ENCODE peak calls at places on chromosome 1, in five cellular contexts. One of them, this sample, is unnamed.

GRCh38 chr1:92927870-92928269 is 33.4 kb downstream of the DIPK1A start:
- DNase-seq in RWPE2: no peak
- DNase-seq in IMR-90: no peak
- DNase-seq in colonic mucosa: no peak
- DNase-seq in lower lobe of right lung: no peak
- DNase-seq in this sample: no peak

GRCh38 chr1:168488153-168488552 is 55.6 kb downstream of the XCL2 start:
- DNase-seq in IMR-90: peak; percentile 25
- DNase-seq in colonic mucosa: no peak
- DNase-seq in lower lobe of right lung: no peak
- DNase-seq in RWPE2: no peak
- DNase-seq in this sample: peak; percentile 71

GRCh38 chr1:242004751-242005495 is 6.0 kb upstream of the MAP1LC3C start:
- DNase-seq in lower lobe of right lung: no peak
- DNase-seq in colonic mucosa: no peak
- DNase-seq in IMR-90: no peak
- DNase-seq in RWPE2: no peak
- DNase-seq in this sample: no peak

GRCh38 chr1:40824591-40825429 is 37.4 kb downstream of the CITED4 start:
- DNase-seq in colonic mucosa: no peak
- DNase-seq in IMR-90: peak; percentile 82
- DNase-seq in lower lobe of right lung: no peak
- DNase-seq in RWPE2: no peak
- DNase-seq in this sample: no peak

GRCh38 chr1:20980051-20980450 is 192.9 kb upstream of the HP1BP3 start:
- DNase-seq in RWPE2: no peak
- DNase-seq in IMR-90: peak; percentile 72
- DNase-seq in lower lobe of right lung: no peak
- DNase-seq in colonic mucosa: no peak
- DNase-seq in this sample: no peak

GRCh38 chr1:117093870-117094621 is 27.5 kb downstream of the TRIM45 start:
- DNase-seq in RWPE2: no peak
- DNase-seq in lower lobe of right lung: no peak
- DNase-seq in colonic mucosa: no peak
- DNase-seq in IMR-90: peak; percentile 75
- DNase-seq in this sample: no peak

GRCh38 chr1:244735854-244736561 is 83.1 kb downstream of the DESI2 start:
- DNase-seq in colonic mucosa: no peak
- DNase-seq in lower lobe of right lung: no peak
- DNase-seq in RWPE2: no peak
- DNase-seq in IMR-90: no peak
- DNase-seq in this sample: no peak

GRCh38 chr1:89523597-89524368 is 846 bp upstream of the LRRC8B start:
- DNase-seq in colonic mucosa: peak; percentile 49
- DNase-seq in RWPE2: no peak
- DNase-seq in IMR-90: peak; percentile 10
- DNase-seq in lower lobe of right lung: peak; percentile 72
- DNase-seq in this sample: peak; percentile 63

GRCh38 chr1:40372658-40373322 is 737 bp upstream of the SMAP2 start:
- DNase-seq in colonic mucosa: no peak
- DNase-seq in IMR-90: no peak
- DNase-seq in lower lobe of right lung: no peak
- DNase-seq in RWPE2: no peak
- DNase-seq in this sample: peak; percentile 32

GRCh38 chr1:204812842-204813241 is 57.8 kb upstream of the NFASC start:
- DNase-seq in colonic mucosa: no peak
- DNase-seq in RWPE2: no peak
- DNase-seq in lower lobe of right lung: no peak
- DNase-seq in IMR-90: no peak
- DNase-seq in this sample: no peak

DNA sequence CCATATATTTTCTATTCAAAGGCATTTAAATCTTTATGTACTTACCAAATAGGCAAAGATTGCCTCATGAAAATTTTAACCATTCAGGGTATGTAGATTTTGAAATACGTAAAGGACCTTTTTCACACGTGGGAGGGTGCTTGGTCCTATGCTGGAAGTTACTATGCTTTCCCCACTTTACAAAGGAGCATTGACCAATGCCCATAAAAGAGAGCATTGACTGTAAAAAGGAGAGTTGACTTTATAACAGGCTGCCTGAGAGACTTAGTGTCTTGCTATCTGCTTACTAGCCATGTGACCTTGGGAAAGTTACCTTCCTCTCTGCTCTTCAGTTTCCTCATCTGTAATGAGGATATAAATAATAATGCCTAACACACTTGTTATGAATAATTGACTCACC is 346.5 kb downstream of the USH2A start:
- DNase-seq in IMR-90: no peak
- DNase-seq in colonic mucosa: no peak
- DNase-seq in lower lobe of right lung: no peak
- DNase-seq in RWPE2: no peak
- DNase-seq in this sample: no peak
- H3K27ac ChIP-seq in IMR-90: no peak overlapping the region
- H3K27ac ChIP-seq in colonic mucosa: no peak overlapping the region
- H3K27ac ChIP-seq in lower lobe of right lung: no peak overlapping the region
- H3K27ac ChIP-seq in RWPE2: no peak overlapping the region
- H3K27ac ChIP-seq in this sample: no peak overlapping the region

DNA sequence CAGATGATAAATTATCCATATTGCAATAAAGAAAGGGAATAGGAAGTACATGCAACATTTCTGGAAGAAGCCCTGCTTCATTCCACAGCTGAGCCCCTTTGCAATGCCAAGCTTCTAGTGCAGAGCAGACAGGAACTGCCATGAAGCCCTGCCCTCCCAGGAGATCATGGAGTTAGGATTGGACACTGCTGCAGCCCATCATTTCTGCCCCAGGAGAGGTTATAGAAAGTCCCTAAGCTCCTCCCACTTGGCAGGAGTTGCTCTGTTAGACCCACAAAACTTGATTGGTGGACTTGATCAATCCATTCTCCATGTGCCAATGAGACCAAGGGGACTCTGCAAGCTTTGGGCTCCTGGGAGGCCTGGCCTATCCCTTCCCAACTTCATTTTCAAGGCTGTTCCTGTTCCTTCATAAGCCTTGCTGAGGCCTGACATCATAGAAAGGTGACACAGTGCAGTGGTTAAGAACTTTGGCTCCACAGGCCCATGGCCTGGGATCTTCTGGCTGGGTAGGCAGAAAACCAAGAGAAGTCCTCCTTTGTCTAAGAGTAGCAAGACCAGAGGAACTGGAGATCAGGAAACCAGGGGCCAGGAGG is 1.3 kb upstream of the LAPTM5 start:
- DNase-seq in RWPE2: no peak
- DNase-seq in lower lobe of right lung: no peak
- DNase-seq in colonic mucosa: no peak
- DNase-seq in IMR-90: no peak
- DNase-seq in this sample: no peak
- H3K4me3 ChIP-seq in RWPE2: no peak overlapping the region
- H3K4me3 ChIP-seq in lower lobe of right lung: no peak overlapping the region
- H3K4me3 ChIP-seq in colonic mucosa: no peak overlapping the region
- H3K4me3 ChIP-seq in IMR-90: no peak overlapping the region
- H3K4me3 ChIP-seq in this sample: no peak overlapping the region

DNA sequence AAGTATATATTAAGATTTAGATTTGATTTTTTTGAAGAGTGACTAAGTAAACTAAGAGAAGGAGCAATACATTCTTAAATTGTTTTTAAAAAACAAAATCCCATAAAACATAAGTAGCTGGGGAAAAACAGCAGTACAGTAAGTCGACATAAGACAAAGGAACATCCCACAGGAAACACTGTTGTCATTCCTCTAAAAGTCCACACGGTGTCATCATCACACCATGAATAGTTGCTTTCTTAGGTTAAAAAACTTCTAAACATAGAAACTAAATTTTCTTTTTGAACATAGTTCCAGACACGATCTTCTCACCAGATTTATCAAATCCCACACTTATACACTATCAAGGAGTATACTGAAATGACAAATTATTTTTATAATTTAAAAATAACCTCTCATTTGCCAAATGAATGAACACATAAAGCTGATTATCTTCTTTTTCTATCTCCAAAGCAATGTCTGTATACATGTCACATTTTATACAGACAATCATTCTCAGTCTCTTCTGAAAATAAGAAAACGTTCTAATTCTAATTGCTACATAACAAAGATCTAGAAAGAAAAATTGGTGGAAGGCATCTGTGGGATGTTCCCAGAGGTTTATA is 15.8 kb downstream of the ODF2L start:
- DNase-seq in RWPE2: no peak
- DNase-seq in IMR-90: peak; percentile 86
- DNase-seq in colonic mucosa: no peak
- DNase-seq in lower lobe of right lung: no peak
- DNase-seq in this sample: no peak
- TF ChIP-seq CTCF in RWPE2: peak; percentile 83
- TF ChIP-seq CTCF in IMR-90: peak; percentile 79
- TF ChIP-seq CTCF in colonic mucosa: peak; percentile 79
- TF ChIP-seq CTCF in lower lobe of right lung: peak; percentile 90
- TF ChIP-seq CTCF in this sample: peak; percentile 84

DNA sequence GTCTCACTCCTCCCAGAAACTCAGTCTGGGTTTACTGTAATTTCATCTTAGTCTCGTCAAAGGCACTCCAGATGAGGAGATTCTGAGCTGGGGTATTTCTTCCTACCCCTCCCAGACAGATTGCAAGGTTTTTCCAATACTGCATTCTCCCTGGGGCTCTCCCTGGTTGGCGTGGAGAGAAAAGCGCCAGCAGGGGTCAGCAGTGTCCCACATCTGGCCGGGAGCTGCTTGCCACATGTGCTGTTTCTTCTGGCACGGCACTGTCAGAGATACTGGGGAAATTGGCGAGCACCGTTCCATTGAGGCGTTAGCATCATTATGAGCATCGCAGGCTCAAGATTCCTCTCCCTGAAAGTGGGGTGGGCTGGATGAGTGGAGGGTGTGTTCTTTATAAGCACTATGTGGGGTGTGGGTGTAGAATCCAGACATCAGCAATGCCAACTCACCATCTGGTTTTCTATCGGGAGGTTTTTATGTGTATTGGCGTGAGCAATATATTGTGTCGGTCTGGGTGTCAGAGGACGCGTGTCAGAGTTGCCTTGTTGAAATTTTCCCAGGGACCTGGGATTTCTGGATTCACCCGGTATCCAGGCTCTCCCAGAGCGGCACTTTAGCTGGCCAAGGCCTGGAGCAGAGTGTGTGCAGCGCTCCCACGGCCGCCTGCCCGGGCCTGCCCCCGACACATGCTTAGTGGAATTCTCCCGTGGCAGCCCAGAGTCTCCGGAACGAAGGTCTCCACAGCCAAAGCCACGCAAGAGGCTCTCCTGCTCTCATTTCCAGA is 8.0 kb upstream of the NAV1 start:
- DNase-seq in IMR-90: peak; percentile 83
- DNase-seq in RWPE2: no peak
- DNase-seq in lower lobe of right lung: peak; percentile 70
- DNase-seq in colonic mucosa: peak; percentile 79
- DNase-seq in this sample: peak; percentile 94
- H3K27ac ChIP-seq in IMR-90: no peak overlapping the region
- H3K27ac ChIP-seq in RWPE2: no peak overlapping the region
- H3K27ac ChIP-seq in lower lobe of right lung: no peak overlapping the region
- H3K27ac ChIP-seq in colonic mucosa: no peak overlapping the region
- H3K27ac ChIP-seq in this sample: peak overlapping the region; percentile 63

GRCh38 chr1:240237305-240237721 is 145.6 kb downstream of the FMN2 start:
- DNase-seq in lower lobe of right lung: no peak
- DNase-seq in RWPE2: no peak
- DNase-seq in IMR-90: peak; percentile 65
- DNase-seq in colonic mucosa: no peak
- DNase-seq in this sample: no peak
- H3K4me3 ChIP-seq in lower lobe of right lung: no peak overlapping the region
- H3K4me3 ChIP-seq in RWPE2: no peak overlapping the region
- H3K4me3 ChIP-seq in IMR-90: no peak overlapping the region
- H3K4me3 ChIP-seq in colonic mucosa: no peak overlapping the region
- H3K4me3 ChIP-seq in this sample: no peak overlapping the region

GRCh38 chr1:54406339-54407181 is at the start of gene SSBP3:
- DNase-seq in lower lobe of right lung: peak; percentile 94
- DNase-seq in IMR-90: peak; percentile 88
- DNase-seq in RWPE2: peak; percentile 84
- DNase-seq in colonic mucosa: peak; percentile 90
- DNase-seq in this sample: peak; percentile 89
- TF ChIP-seq CTCF in lower lobe of right lung: no peak
- TF ChIP-seq CTCF in IMR-90: no peak
- TF ChIP-seq CTCF in RWPE2: no peak
- TF ChIP-seq CTCF in colonic mucosa: no peak
- TF ChIP-seq CTCF in this sample: peak; percentile 45

GRCh38 chr1:66282343-66282852 is 251.6 kb upstream of the SGIP1 start:
- DNase-seq in RWPE2: no peak
- DNase-seq in lower lobe of right lung: no peak
- DNase-seq in IMR-90: peak; percentile 95
- DNase-seq in colonic mucosa: no peak
- DNase-seq in this sample: no peak
- H3K27ac ChIP-seq in RWPE2: no peak overlapping the region
- H3K27ac ChIP-seq in lower lobe of right lung: peak overlapping the region; percentile 59
- H3K27ac ChIP-seq in IMR-90: no peak overlapping the region
- H3K27ac ChIP-seq in colonic mucosa: no peak overlapping the region
- H3K27ac ChIP-seq in this sample: peak overlapping the region; percentile 24

GRCh38 chr1:47687618-47687940 is 249.7 kb downstream of the FOXD2 start:
- DNase-seq in colonic mucosa: peak; percentile 13
- DNase-seq in lower lobe of right lung: no peak
- DNase-seq in IMR-90: no peak
- DNase-seq in RWPE2: peak; percentile 5
- DNase-seq in this sample: no peak
- H3K4me3 ChIP-seq in colonic mucosa: no peak overlapping the region
- H3K4me3 ChIP-seq in lower lobe of right lung: no peak overlapping the region
- H3K4me3 ChIP-seq in IMR-90: no peak overlapping the region
- H3K4me3 ChIP-seq in RWPE2: no peak overlapping the region
- H3K4me3 ChIP-seq in this sample: no peak overlapping the region